ENCODE peak calls at places on chromosomes 16 and 17, in six cellular contexts. One of them, this sample, is unnamed.

GRCh38 chr16:2988590-2989099 is 8.4 kb upstream of the PKMYT1 start:
- DNase-seq in sigmoid colon: no peak
- DNase-seq in A549: no peak
- DNase-seq in esophagus muscularis mucosa: no peak
- DNase-seq in SK-N-SH: no peak
- DNase-seq in tibial nerve: no peak
- DNase-seq in this sample: no peak

GRCh38 chr17:51813166-51813783 is 345.2 kb downstream of the CA10 start:
- DNase-seq in esophagus muscularis mucosa: peak
- DNase-seq in sigmoid colon: no peak
- DNase-seq in tibial nerve: no peak
- DNase-seq in A549: no peak
- DNase-seq in SK-N-SH: no peak
- DNase-seq in this sample: no peak

GRCh38 chr17:82051776-82052637 is at the start of the genes GPS1 and RFNG:
- DNase-seq in SK-N-SH: peak
- DNase-seq in sigmoid colon: peak
- DNase-seq in A549: peak
- DNase-seq in tibial nerve: peak
- DNase-seq in esophagus muscularis mucosa: no peak
- DNase-seq in this sample: peak

GRCh38 chr16:8849411-8850011 is 19.3 kb downstream of the CARHSP1 start:
- DNase-seq in sigmoid colon: no peak
- DNase-seq in tibial nerve: no peak
- DNase-seq in SK-N-SH: peak
- DNase-seq in A549: no peak
- DNase-seq in esophagus muscularis mucosa: no peak
- DNase-seq in this sample: no peak

GRCh38 chr17:82658796-82659452 is 10.7 kb upstream of the WDR45B start:
- DNase-seq in sigmoid colon: no peak
- DNase-seq in A549: no peak
- DNase-seq in tibial nerve: no peak
- DNase-seq in SK-N-SH: no peak
- DNase-seq in esophagus muscularis mucosa: no peak
- DNase-seq in this sample: no peak

GRCh38 chr17:61583242-61583641 is 7.8 kb downstream of the NACA2 start:
- DNase-seq in SK-N-SH: peak
- DNase-seq in A549: peak
- DNase-seq in esophagus muscularis mucosa: no peak
- DNase-seq in sigmoid colon: no peak
- DNase-seq in tibial nerve: no peak
- DNase-seq in this sample: no peak

GRCh38 chr17:1220346-1220745 is 40.6 kb upstream of the ABR start:
- DNase-seq in esophagus muscularis mucosa: no peak
- DNase-seq in A549: no peak
- DNase-seq in SK-N-SH: no peak
- DNase-seq in sigmoid colon: no peak
- DNase-seq in tibial nerve: no peak
- DNase-seq in this sample: no peak

GRCh38 chr17:29190808-29191207 is 10.6 kb upstream of the MYO18A start:
- DNase-seq in sigmoid colon: no peak
- DNase-seq in SK-N-SH: no peak
- DNase-seq in A549: no peak
- DNase-seq in tibial nerve: no peak
- DNase-seq in esophagus muscularis mucosa: no peak
- DNase-seq in this sample: no peak

GRCh38 chr16:67934306-67935095 is 2.1 kb downstream of the PSMB10 start:
- DNase-seq in sigmoid colon: no peak
- DNase-seq in tibial nerve: no peak
- DNase-seq in esophagus muscularis mucosa: no peak
- DNase-seq in SK-N-SH: peak
- DNase-seq in A549: no peak
- DNase-seq in this sample: no peak

GRCh38 chr16:66924527-66925321 is 611 bp downstream of the RRAD start:
- DNase-seq in tibial nerve: no peak
- DNase-seq in sigmoid colon: no peak
- DNase-seq in esophagus muscularis mucosa: no peak
- DNase-seq in SK-N-SH: peak
- DNase-seq in A549: peak
- DNase-seq in this sample: peak

GRCh38 chr17:20009302-20010098 is at the start of gene SPECC1:
- DNase-seq in sigmoid colon: peak
- DNase-seq in A549: peak
- DNase-seq in SK-N-SH: peak
- DNase-seq in tibial nerve: peak
- DNase-seq in esophagus muscularis mucosa: no peak
- DNase-seq in this sample: peak

GRCh38 chr17:14070344-14071007 is 1.2 kb downstream of the COX10 start:
- DNase-seq in A549: no peak
- DNase-seq in tibial nerve: no peak
- DNase-seq in esophagus muscularis mucosa: no peak
- DNase-seq in sigmoid colon: no peak
- DNase-seq in SK-N-SH: no peak
- DNase-seq in this sample: no peak

GRCh38 chr16:50269769-50270509 is 3.6 kb downstream of the ADCY7 start:
- DNase-seq in sigmoid colon: peak
- DNase-seq in SK-N-SH: peak
- DNase-seq in tibial nerve: no peak
- DNase-seq in esophagus muscularis mucosa: no peak
- DNase-seq in A549: no peak
- DNase-seq in this sample: no peak

GRCh38 chr17:31416503-31416923 is 25.0 kb downstream of the RAB11FIP4 start:
- DNase-seq in SK-N-SH: no peak
- DNase-seq in sigmoid colon: no peak
- DNase-seq in tibial nerve: peak
- DNase-seq in esophagus muscularis mucosa: no peak
- DNase-seq in A549: no peak
- DNase-seq in this sample: no peak

GRCh38 chr17:83174859-83175550 is 95.6 kb downstream of the METRNL start:
- DNase-seq in sigmoid colon: no peak
- DNase-seq in A549: no peak
- DNase-seq in SK-N-SH: no peak
- DNase-seq in tibial nerve: no peak
- DNase-seq in esophagus muscularis mucosa: no peak
- DNase-seq in this sample: peak

GRCh38 chr16:81779540-81780320 is 639 bp downstream of the PLCG2 start:
- DNase-seq in esophagus muscularis mucosa: no peak
- DNase-seq in A549: peak
- DNase-seq in tibial nerve: no peak
- DNase-seq in SK-N-SH: no peak
- DNase-seq in sigmoid colon: no peak
- DNase-seq in this sample: peak

GRCh38 chr17:2056221-2057129 is 1.6 kb downstream of the HIC1 start:
- DNase-seq in sigmoid colon: peak
- DNase-seq in A549: no peak
- DNase-seq in esophagus muscularis mucosa: peak
- DNase-seq in SK-N-SH: no peak
- DNase-seq in tibial nerve: no peak
- DNase-seq in this sample: no peak

GRCh38 chr17:67633751-67634191 is 84.0 kb upstream of the NOL11 start:
- DNase-seq in sigmoid colon: no peak
- DNase-seq in A549: no peak
- DNase-seq in esophagus muscularis mucosa: no peak
- DNase-seq in SK-N-SH: no peak
- DNase-seq in tibial nerve: no peak
- DNase-seq in this sample: no peak

GRCh38 chr16:76268824-76269223 is 8.4 kb upstream of the CNTNAP4 start:
- DNase-seq in esophagus muscularis mucosa: no peak
- DNase-seq in A549: no peak
- DNase-seq in tibial nerve: no peak
- DNase-seq in SK-N-SH: no peak
- DNase-seq in sigmoid colon: no peak
- DNase-seq in this sample: no peak

GRCh38 chr17:78759203-78759968 is 22.7 kb downstream of the CYTH1 start:
- DNase-seq in sigmoid colon: no peak
- DNase-seq in tibial nerve: no peak
- DNase-seq in esophagus muscularis mucosa: no peak
- DNase-seq in A549: no peak
- DNase-seq in SK-N-SH: peak
- DNase-seq in this sample: peak

GRCh38 chr17:33962857-33963655 is 292.0 kb upstream of the CCL2 start:
- DNase-seq in esophagus muscularis mucosa: no peak
- DNase-seq in A549: no peak
- DNase-seq in sigmoid colon: no peak
- DNase-seq in tibial nerve: no peak
- DNase-seq in SK-N-SH: no peak
- DNase-seq in this sample: no peak

GRCh38 chr17:81844887-81845286 is 10.0 kb upstream of the PPP1R27 start:
- DNase-seq in SK-N-SH: no peak
- DNase-seq in esophagus muscularis mucosa: no peak
- DNase-seq in sigmoid colon: no peak
- DNase-seq in tibial nerve: no peak
- DNase-seq in A549: no peak
- DNase-seq in this sample: peak

GRCh38 chr17:44144966-44145739 is 3.4 kb downstream of the HROB start:
- DNase-seq in sigmoid colon: no peak
- DNase-seq in esophagus muscularis mucosa: no peak
- DNase-seq in SK-N-SH: no peak
- DNase-seq in tibial nerve: no peak
- DNase-seq in A549: no peak
- DNase-seq in this sample: no peak

DNA sequence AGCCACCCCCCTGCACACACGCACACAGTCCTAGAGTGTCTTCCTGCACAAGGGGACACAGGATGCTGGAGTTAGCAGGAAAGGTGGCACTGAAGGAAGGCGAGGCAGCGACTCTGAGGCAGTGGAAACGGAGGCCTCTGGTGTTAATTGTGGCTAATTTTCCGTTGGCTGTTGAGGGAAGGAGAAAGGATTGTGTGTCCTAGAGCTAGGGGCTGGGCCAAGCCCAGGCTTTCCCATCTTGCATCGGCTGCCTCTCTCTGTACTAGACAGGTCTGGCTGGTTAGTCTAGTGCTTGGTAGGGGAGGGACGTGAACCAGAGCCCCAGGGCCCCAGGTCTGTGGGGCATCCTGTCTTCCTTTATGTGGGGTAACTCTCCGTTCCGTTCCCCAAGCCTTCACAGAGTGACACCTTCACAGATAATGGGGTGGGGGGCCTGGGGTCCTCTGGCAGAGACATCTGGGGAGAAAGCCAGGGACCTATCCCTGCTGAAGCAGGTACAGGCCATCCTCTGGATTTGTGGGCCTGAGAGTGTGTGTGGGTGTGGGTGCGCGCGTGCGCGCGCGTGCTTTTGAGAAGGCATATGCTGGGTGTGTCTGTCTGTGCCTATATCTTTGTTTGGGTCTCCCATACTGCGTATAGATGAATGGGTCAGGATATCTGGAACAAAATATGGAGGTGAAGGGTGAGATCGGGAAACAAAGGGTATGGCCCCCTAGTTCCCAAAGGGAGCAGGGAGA is at the start of gene CHD3:
- DNase-seq in SK-N-SH: no peak
- DNase-seq in A549: no peak
- DNase-seq in tibial nerve: no peak
- DNase-seq in sigmoid colon: no peak
- DNase-seq in esophagus muscularis mucosa: no peak
- DNase-seq in this sample: peak
- TF ChIP-seq EP300 in SK-N-SH: no peak
- TF ChIP-seq EP300 in A549: no peak
- TF ChIP-seq EP300 in tibial nerve: no peak
- TF ChIP-seq EP300 in sigmoid colon: no peak
- TF ChIP-seq EP300 in esophagus muscularis mucosa: no peak
- TF ChIP-seq EP300 in this sample: no peak

GRCh38 chr17:4928881-4929280 is 3.2 kb upstream of the GP1BA start:
- DNase-seq in esophagus muscularis mucosa: no peak
- DNase-seq in sigmoid colon: no peak
- DNase-seq in SK-N-SH: no peak
- DNase-seq in tibial nerve: no peak
- DNase-seq in A549: no peak
- DNase-seq in this sample: no peak
- H3K4me3 ChIP-seq in esophagus muscularis mucosa: no peak
- H3K4me3 ChIP-seq in sigmoid colon: no peak
- H3K4me3 ChIP-seq in SK-N-SH: no peak
- H3K4me3 ChIP-seq in tibial nerve: no peak
- H3K4me3 ChIP-seq in A549: no peak
- H3K4me3 ChIP-seq in this sample: no peak

GRCh38 chr16:70416748-70417616 is 21.9 kb downstream of the ST3GAL2 start:
- DNase-seq in esophagus muscularis mucosa: no peak
- DNase-seq in tibial nerve: no peak
- DNase-seq in A549: no peak
- DNase-seq in sigmoid colon: no peak
- DNase-seq in SK-N-SH: no peak
- DNase-seq in this sample: no peak
- H3K27ac ChIP-seq in esophagus muscularis mucosa: no peak
- H3K27ac ChIP-seq in tibial nerve: no peak
- H3K27ac ChIP-seq in A549: no peak
- H3K27ac ChIP-seq in sigmoid colon: no peak
- H3K27ac ChIP-seq in SK-N-SH: no peak
- H3K27ac ChIP-seq in this sample: no peak

GRCh38 chr17:79820959-79821330 is 18.3 kb downstream of the CBX4 start:
- DNase-seq in sigmoid colon: no peak
- DNase-seq in SK-N-SH: no peak
- DNase-seq in esophagus muscularis mucosa: no peak
- DNase-seq in A549: no peak
- DNase-seq in tibial nerve: no peak
- DNase-seq in this sample: no peak

GRCh38 chr17:79819534-79820276 is 19.5 kb downstream of the CBX4 start:
- DNase-seq in tibial nerve: no peak
- DNase-seq in A549: no peak
- DNase-seq in SK-N-SH: no peak
- DNase-seq in esophagus muscularis mucosa: no peak
- DNase-seq in sigmoid colon: no peak
- DNase-seq in this sample: no peak

GRCh38 chr17:79822583-79823124 is 16.6 kb downstream of the CBX4 start:
- DNase-seq in sigmoid colon: no peak
- DNase-seq in tibial nerve: no peak
- DNase-seq in A549: no peak
- DNase-seq in esophagus muscularis mucosa: no peak
- DNase-seq in SK-N-SH: no peak
- DNase-seq in this sample: no peak

GRCh38 chr17:79819085-79819484 is 20.2 kb downstream of the CBX4 start:
- DNase-seq in tibial nerve: no peak
- DNase-seq in sigmoid colon: no peak
- DNase-seq in esophagus muscularis mucosa: no peak
- DNase-seq in A549: no peak
- DNase-seq in SK-N-SH: no peak
- DNase-seq in this sample: peak

DNA sequence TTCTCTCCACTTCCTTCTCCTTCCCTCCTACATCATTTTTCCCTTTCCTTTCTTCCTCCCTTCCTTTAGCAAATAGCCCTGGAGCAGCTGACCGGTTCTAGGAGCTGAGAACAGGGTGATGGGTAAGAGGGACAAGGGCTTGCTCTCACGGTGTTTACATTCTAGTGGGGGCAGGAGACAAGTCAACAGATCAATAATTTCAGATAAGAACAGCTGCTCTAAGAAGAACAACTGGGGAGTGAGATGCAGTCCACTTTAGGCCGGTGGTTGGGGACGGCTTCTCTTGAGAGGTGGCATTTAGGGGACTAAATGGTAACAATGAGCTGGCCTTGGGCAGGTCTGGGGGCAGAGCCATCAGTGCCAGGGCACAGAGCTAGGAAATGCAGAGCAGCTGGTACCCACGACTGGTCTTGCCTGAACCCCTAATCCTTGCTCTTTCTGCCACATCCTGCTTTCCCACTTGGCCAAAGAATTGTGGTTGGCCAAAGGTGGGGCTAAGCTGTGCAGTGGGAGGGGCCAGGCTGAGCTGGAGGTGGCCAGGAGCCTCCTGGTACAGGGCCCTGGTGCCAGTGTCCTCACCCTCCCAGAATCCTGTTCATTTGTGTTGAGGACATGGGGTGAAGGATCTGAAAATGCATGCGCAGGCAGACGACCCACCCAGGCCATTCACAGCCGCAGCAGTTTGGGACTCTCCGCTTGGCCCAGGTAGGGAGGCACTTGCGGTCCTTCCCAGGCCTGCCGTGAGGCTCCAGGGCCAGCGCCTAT is 17.7 kb downstream of the CBX4 start:
- DNase-seq in A549: no peak
- DNase-seq in sigmoid colon: no peak
- DNase-seq in esophagus muscularis mucosa: no peak
- DNase-seq in SK-N-SH: no peak
- DNase-seq in tibial nerve: no peak
- DNase-seq in this sample: no peak
- TF ChIP-seq EP300 in A549: no peak
- TF ChIP-seq EP300 in sigmoid colon: no peak
- TF ChIP-seq EP300 in esophagus muscularis mucosa: no peak
- TF ChIP-seq EP300 in SK-N-SH: no peak
- TF ChIP-seq EP300 in tibial nerve: no peak
- TF ChIP-seq EP300 in this sample: no peak